ENCODE peak calls at places on chromosomes 5 and 9, in six cellular contexts. One of them, this sample, is unnamed.

GRCh38 chr5:116652903-116653302 is 78.3 kb upstream of the SEMA6A start:
- DNase-seq in right atrium auricular region: no peak
- DNase-seq in HFFc6: no peak
- DNase-seq in heart left ventricle: no peak
- DNase-seq in lower lobe of right lung: no peak
- DNase-seq in astrocyte of the spinal cord: peak
- DNase-seq in this sample: peak

GRCh38 chr5:92552206-92553160 is 1028.5 kb downstream of the NR2F1-AS1 start:
- DNase-seq in lower lobe of right lung: no peak
- DNase-seq in HFFc6: peak
- DNase-seq in right atrium auricular region: no peak
- DNase-seq in astrocyte of the spinal cord: peak
- DNase-seq in heart left ventricle: no peak
- DNase-seq in this sample: peak

GRCh38 chr5:76952795-76953536 is at the start of gene CRHBP:
- DNase-seq in astrocyte of the spinal cord: no peak
- DNase-seq in HFFc6: no peak
- DNase-seq in right atrium auricular region: no peak
- DNase-seq in heart left ventricle: no peak
- DNase-seq in lower lobe of right lung: no peak
- DNase-seq in this sample: no peak

GRCh38 chr5:131682175-131682574 is 47.1 kb upstream of the RAPGEF6 start:
- DNase-seq in lower lobe of right lung: no peak
- DNase-seq in astrocyte of the spinal cord: no peak
- DNase-seq in HFFc6: no peak
- DNase-seq in heart left ventricle: no peak
- DNase-seq in right atrium auricular region: no peak
- DNase-seq in this sample: no peak

GRCh38 chr5:154370119-154370518 is 75.7 kb upstream of the SAP30L start:
- DNase-seq in heart left ventricle: no peak
- DNase-seq in HFFc6: peak
- DNase-seq in astrocyte of the spinal cord: peak
- DNase-seq in right atrium auricular region: no peak
- DNase-seq in lower lobe of right lung: no peak
- DNase-seq in this sample: no peak

GRCh38 chr5:107636555-107636954 is 34.2 kb downstream of the EFNA5 start:
- DNase-seq in right atrium auricular region: no peak
- DNase-seq in heart left ventricle: no peak
- DNase-seq in HFFc6: no peak
- DNase-seq in astrocyte of the spinal cord: no peak
- DNase-seq in lower lobe of right lung: no peak
- DNase-seq in this sample: no peak

GRCh38 chr5:139150359-139150999 is 47.7 kb downstream of the SIL1 start:
- DNase-seq in astrocyte of the spinal cord: no peak
- DNase-seq in HFFc6: no peak
- DNase-seq in heart left ventricle: no peak
- DNase-seq in right atrium auricular region: no peak
- DNase-seq in lower lobe of right lung: no peak
- DNase-seq in this sample: peak

GRCh38 chr5:139636207-139636792 is 11.8 kb upstream of the CXXC5 start:
- DNase-seq in heart left ventricle: no peak
- DNase-seq in lower lobe of right lung: no peak
- DNase-seq in HFFc6: no peak
- DNase-seq in astrocyte of the spinal cord: peak
- DNase-seq in right atrium auricular region: peak
- DNase-seq in this sample: no peak

GRCh38 chr5:169728-170094 is 21.6 kb upstream of the LRRC14B start:
- DNase-seq in right atrium auricular region: no peak
- DNase-seq in astrocyte of the spinal cord: no peak
- DNase-seq in heart left ventricle: no peak
- DNase-seq in HFFc6: no peak
- DNase-seq in lower lobe of right lung: no peak
- DNase-seq in this sample: no peak

GRCh38 chr9:94183240-94183999 is 75.7 kb upstream of the ZNF169 start:
- DNase-seq in HFFc6: no peak
- DNase-seq in heart left ventricle: no peak
- DNase-seq in right atrium auricular region: no peak
- DNase-seq in lower lobe of right lung: no peak
- DNase-seq in astrocyte of the spinal cord: no peak
- DNase-seq in this sample: no peak

GRCh38 chr5:35773936-35774335 is 82.8 kb upstream of the IL7R start:
- DNase-seq in right atrium auricular region: no peak
- DNase-seq in astrocyte of the spinal cord: no peak
- DNase-seq in HFFc6: peak
- DNase-seq in lower lobe of right lung: no peak
- DNase-seq in heart left ventricle: no peak
- DNase-seq in this sample: peak

GRCh38 chr5:172110921-172111873 is 76.8 kb downstream of the STK10 start:
- DNase-seq in HFFc6: peak
- DNase-seq in lower lobe of right lung: peak
- DNase-seq in right atrium auricular region: no peak
- DNase-seq in heart left ventricle: peak
- DNase-seq in astrocyte of the spinal cord: peak
- DNase-seq in this sample: peak

GRCh38 chr5:158127536-158127935 is 268.6 kb upstream of the CLINT1 start:
- DNase-seq in heart left ventricle: no peak
- DNase-seq in right atrium auricular region: no peak
- DNase-seq in lower lobe of right lung: no peak
- DNase-seq in HFFc6: no peak
- DNase-seq in astrocyte of the spinal cord: no peak
- DNase-seq in this sample: no peak

GRCh38 chr5:122295138-122295537 is 16.9 kb upstream of the SNCAIP start:
- DNase-seq in heart left ventricle: no peak
- DNase-seq in HFFc6: no peak
- DNase-seq in right atrium auricular region: no peak
- DNase-seq in lower lobe of right lung: no peak
- DNase-seq in astrocyte of the spinal cord: no peak
- DNase-seq in this sample: peak

GRCh38 chr5:88879724-88880123 is 3.3 kb downstream of the MEF2C start:
- DNase-seq in lower lobe of right lung: no peak
- DNase-seq in astrocyte of the spinal cord: no peak
- DNase-seq in HFFc6: no peak
- DNase-seq in heart left ventricle: no peak
- DNase-seq in right atrium auricular region: no peak
- DNase-seq in this sample: peak

GRCh38 chr5:131639148-131639547 is 4.1 kb upstream of the RAPGEF6 start:
- DNase-seq in heart left ventricle: no peak
- DNase-seq in right atrium auricular region: no peak
- DNase-seq in HFFc6: no peak
- DNase-seq in lower lobe of right lung: no peak
- DNase-seq in astrocyte of the spinal cord: no peak
- DNase-seq in this sample: no peak

GRCh38 chr5:142540774-142541466 is 145.0 kb downstream of the FGF1 start:
- DNase-seq in astrocyte of the spinal cord: peak
- DNase-seq in heart left ventricle: peak
- DNase-seq in lower lobe of right lung: no peak
- DNase-seq in HFFc6: peak
- DNase-seq in right atrium auricular region: peak
- DNase-seq in this sample: peak

GRCh38 chr5:112338681-112339337 is 80.3 kb downstream of the EPB41L4A start:
- DNase-seq in lower lobe of right lung: no peak
- DNase-seq in HFFc6: no peak
- DNase-seq in astrocyte of the spinal cord: peak
- DNase-seq in heart left ventricle: peak
- DNase-seq in right atrium auricular region: no peak
- DNase-seq in this sample: peak

GRCh38 chr9:116574027-116574679 is 113.0 kb upstream of the TRIM32 start:
- DNase-seq in astrocyte of the spinal cord: no peak
- DNase-seq in lower lobe of right lung: no peak
- DNase-seq in right atrium auricular region: no peak
- DNase-seq in heart left ventricle: no peak
- DNase-seq in HFFc6: no peak
- DNase-seq in this sample: no peak

GRCh38 chr9:127965953-127966352 is 14.8 kb downstream of the EEIG1 start:
- DNase-seq in heart left ventricle: no peak
- DNase-seq in lower lobe of right lung: no peak
- DNase-seq in astrocyte of the spinal cord: no peak
- DNase-seq in HFFc6: no peak
- DNase-seq in right atrium auricular region: no peak
- DNase-seq in this sample: no peak

GRCh38 chr9:127968717-127969383 is 11.9 kb downstream of the EEIG1 start:
- DNase-seq in astrocyte of the spinal cord: peak
- DNase-seq in right atrium auricular region: peak
- DNase-seq in lower lobe of right lung: no peak
- DNase-seq in heart left ventricle: peak
- DNase-seq in HFFc6: peak
- DNase-seq in this sample: peak

GRCh38 chr9:127967151-127967809 is 13.5 kb downstream of the EEIG1 start:
- DNase-seq in right atrium auricular region: no peak
- DNase-seq in heart left ventricle: peak
- DNase-seq in astrocyte of the spinal cord: no peak
- DNase-seq in HFFc6: no peak
- DNase-seq in lower lobe of right lung: no peak
- DNase-seq in this sample: no peak

GRCh38 chr9:127966416-127967150 is 14.2 kb downstream of the EEIG1 start:
- DNase-seq in right atrium auricular region: no peak
- DNase-seq in HFFc6: no peak
- DNase-seq in lower lobe of right lung: no peak
- DNase-seq in astrocyte of the spinal cord: no peak
- DNase-seq in heart left ventricle: peak
- DNase-seq in this sample: no peak

GRCh38 chr9:127968046-127968445 is 12.7 kb downstream of the EEIG1 start:
- DNase-seq in heart left ventricle: peak
- DNase-seq in HFFc6: peak
- DNase-seq in astrocyte of the spinal cord: peak
- DNase-seq in lower lobe of right lung: no peak
- DNase-seq in right atrium auricular region: no peak
- DNase-seq in this sample: no peak
- TF ChIP-seq CTCF in heart left ventricle: no peak
- TF ChIP-seq CTCF in HFFc6: peak
- TF ChIP-seq CTCF in astrocyte of the spinal cord: peak
- TF ChIP-seq CTCF in lower lobe of right lung: no peak
- TF ChIP-seq CTCF in right atrium auricular region: no peak
- TF ChIP-seq CTCF in this sample: peak

GRCh38 chr9:113581865-113582697 is 118.6 kb downstream of the RGS3 start:
- DNase-seq in astrocyte of the spinal cord: peak
- DNase-seq in lower lobe of right lung: peak
- DNase-seq in right atrium auricular region: peak
- DNase-seq in HFFc6: peak
- DNase-seq in heart left ventricle: peak
- DNase-seq in this sample: peak
- TF ChIP-seq CTCF in astrocyte of the spinal cord: peak
- TF ChIP-seq CTCF in lower lobe of right lung: peak
- TF ChIP-seq CTCF in right atrium auricular region: peak
- TF ChIP-seq CTCF in HFFc6: peak
- TF ChIP-seq CTCF in heart left ventricle: no peak
- TF ChIP-seq CTCF in this sample: peak

DNA sequence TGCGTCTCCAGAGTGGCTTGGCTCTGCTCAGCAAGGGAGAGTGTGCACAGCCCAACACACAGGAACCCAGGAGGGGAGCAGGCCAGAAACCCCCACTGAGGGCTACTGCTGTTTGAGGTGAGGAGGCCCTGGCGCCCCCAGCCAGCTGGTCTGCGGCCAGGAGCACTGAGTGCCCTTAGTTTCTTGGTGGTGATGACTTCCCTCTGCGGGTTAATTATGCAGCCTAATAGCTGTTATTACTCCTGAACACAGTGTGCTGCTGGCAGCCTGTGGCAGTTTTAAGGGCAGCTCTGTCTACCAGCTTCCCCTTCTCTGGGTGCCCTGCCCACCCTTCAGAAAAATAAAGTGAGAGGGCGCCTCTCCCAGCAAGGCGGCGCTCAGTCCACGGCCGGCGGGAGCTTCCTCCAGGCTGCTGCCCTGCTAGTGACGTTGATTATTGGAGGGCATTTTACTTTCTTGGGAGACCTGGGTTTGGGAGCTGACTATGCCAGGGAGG is 19.2 kb downstream of the GADD45G start:
- DNase-seq in HFFc6: no peak
- DNase-seq in lower lobe of right lung: peak
- DNase-seq in astrocyte of the spinal cord: no peak
- DNase-seq in heart left ventricle: peak
- DNase-seq in right atrium auricular region: no peak
- DNase-seq in this sample: no peak
- TF ChIP-seq CTCF in HFFc6: no peak
- TF ChIP-seq CTCF in lower lobe of right lung: peak
- TF ChIP-seq CTCF in astrocyte of the spinal cord: no peak
- TF ChIP-seq CTCF in heart left ventricle: no peak
- TF ChIP-seq CTCF in right atrium auricular region: peak
- TF ChIP-seq CTCF in this sample: no peak

DNA sequence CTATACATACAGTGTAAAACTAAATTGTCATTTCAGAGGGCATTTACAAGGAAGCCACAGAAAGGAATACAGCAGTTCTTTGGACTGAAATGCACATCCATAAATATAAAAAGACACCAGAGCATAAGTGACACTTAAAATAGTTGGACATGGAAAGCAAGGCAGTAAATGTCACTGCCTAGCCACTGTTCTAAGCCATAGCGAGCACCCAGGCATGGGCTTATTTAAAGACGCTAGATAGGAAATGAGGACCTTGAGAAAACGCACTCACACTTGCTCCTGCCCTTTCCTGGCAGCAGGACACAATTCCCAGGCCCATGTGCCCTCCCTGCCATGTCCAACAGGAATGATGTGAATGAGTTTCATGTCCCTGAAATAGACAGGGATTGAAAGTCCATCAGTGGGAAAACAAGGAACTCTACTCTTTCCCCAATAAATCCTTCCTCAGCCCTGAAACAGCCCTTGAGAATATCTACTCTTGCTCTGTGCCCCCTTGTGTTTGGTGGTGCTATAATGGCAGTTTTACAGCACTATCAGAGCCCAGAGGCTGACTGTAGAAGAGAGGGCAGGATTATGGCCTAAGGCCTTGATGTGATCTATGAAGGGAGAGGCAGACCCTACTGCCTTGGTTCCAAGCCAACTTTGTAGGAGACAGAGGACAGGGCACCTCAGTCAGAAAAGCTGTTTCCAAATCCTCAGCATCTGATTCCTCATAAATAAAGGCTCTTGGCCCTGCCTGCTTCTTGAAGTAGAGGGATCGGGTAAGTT is 182.9 kb downstream of the SAXO1 start:
- DNase-seq in lower lobe of right lung: no peak
- DNase-seq in HFFc6: no peak
- DNase-seq in right atrium auricular region: no peak
- DNase-seq in heart left ventricle: peak
- DNase-seq in astrocyte of the spinal cord: no peak
- DNase-seq in this sample: no peak
- TF ChIP-seq CTCF in lower lobe of right lung: no peak
- TF ChIP-seq CTCF in HFFc6: no peak
- TF ChIP-seq CTCF in right atrium auricular region: no peak
- TF ChIP-seq CTCF in heart left ventricle: no peak
- TF ChIP-seq CTCF in astrocyte of the spinal cord: no peak
- TF ChIP-seq CTCF in this sample: no peak

DNA sequence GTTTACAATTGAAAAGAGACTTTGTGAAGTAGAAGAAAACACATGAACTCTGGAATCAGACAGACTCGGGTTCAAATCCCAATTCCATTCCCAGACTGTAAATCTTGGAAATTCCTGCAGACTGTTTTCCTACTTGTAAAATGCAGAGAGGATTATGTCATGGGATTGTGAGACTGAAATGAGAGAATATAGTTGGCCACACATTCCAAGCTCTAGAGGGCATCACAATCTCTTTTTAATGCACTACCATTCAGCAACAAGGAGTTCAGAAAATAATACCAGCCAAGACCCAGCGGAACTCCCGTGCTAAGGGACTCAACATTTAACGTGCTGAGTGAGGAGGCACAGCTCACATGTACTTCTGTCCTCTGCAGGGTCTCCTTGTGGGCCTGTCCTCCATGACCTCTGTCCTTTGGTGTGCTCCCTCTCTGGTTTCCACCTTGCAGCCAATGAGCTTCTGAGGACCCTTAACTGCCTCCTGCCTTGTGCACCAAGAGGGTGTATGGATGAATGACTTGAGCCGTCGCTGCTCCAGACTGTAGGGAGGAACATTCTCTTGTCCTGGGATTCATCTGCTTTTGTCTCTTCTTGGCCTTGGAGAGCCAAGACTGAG is 263.5 kb downstream of the NTRK2 start:
- DNase-seq in HFFc6: no peak
- DNase-seq in right atrium auricular region: no peak
- DNase-seq in astrocyte of the spinal cord: peak
- DNase-seq in lower lobe of right lung: no peak
- DNase-seq in heart left ventricle: no peak
- DNase-seq in this sample: no peak
- TF ChIP-seq CTCF in HFFc6: peak
- TF ChIP-seq CTCF in right atrium auricular region: peak
- TF ChIP-seq CTCF in astrocyte of the spinal cord: no peak
- TF ChIP-seq CTCF in lower lobe of right lung: no peak
- TF ChIP-seq CTCF in heart left ventricle: no peak
- TF ChIP-seq CTCF in this sample: no peak

This sample was measured in cardiac fibroblast.